ENCODE peak calls at places on chromosomes 3 and 15, in four cellular contexts. H, D, X and I are unnamed samples.

GRCh38 chr3:79724206-79724605 is 43.6 kb downstream of the ROBO1 start:
- DNase-seq in H (no peak), D (no peak), X (no peak), I (no peak)

GRCh38 chr15:48645558-48646330 is at the start of gene FBN1:
- DNase-seq in H (no peak), D (peak), X (peak), I (no peak)

GRCh38 chr3:112074006-112074405 is 12.2 kb upstream of the C3orf52 start:
- DNase-seq in H (no peak), D (no peak), X (no peak), I (no peak)

GRCh38 chr3:47475570-47476329 is at the start of gene SCAP:
- DNase-seq in H (peak), D (peak), X (peak), I (no peak)

GRCh38 chr3:168684519-168684918 is 588.8 kb upstream of the GOLIM4 start:
- DNase-seq in H (no peak), D (no peak), X (no peak), I (no peak)

GRCh38 chr3:135229018-135229495 is 434.0 kb downstream of the EPHB1 start:
- DNase-seq in H (no peak), D (no peak), X (peak), I (peak)

GRCh38 chr3:86416334-86416733 is 574.6 kb downstream of the VGLL3 start:
- DNase-seq in H (no peak), D (no peak), X (no peak), I (no peak)

GRCh38 chr3:124628865-124629264 is 101.4 kb upstream of the UMPS start:
- DNase-seq in H (no peak), D (no peak), X (no peak), I (no peak)

GRCh38 chr3:39290255-39290654 is 10.4 kb upstream of the CX3CR1 start:
- DNase-seq in H (no peak), D (no peak), X (no peak), I (no peak)

GRCh38 chr3:18402140-18402834 is 22.9 kb downstream of the SATB1 start:
- DNase-seq in H (no peak), D (no peak), X (no peak), I (no peak)

GRCh38 chr3:12470111-12470510 is 14.2 kb upstream of the TSEN2 start:
- DNase-seq in H (no peak), D (no peak), X (no peak), I (no peak)

GRCh38 chr3:39284457-39284881 is 4.6 kb upstream of the CX3CR1 start:
- DNase-seq in H (no peak), D (no peak), X (no peak), I (no peak)

GRCh38 chr3:156037356-156037755 is 83.0 kb upstream of the KCNAB1 start:
- DNase-seq in H (no peak), D (no peak), X (no peak), I (no peak)

GRCh38 chr15:59536553-59536952 is 75.0 kb upstream of the GCNT3 start:
- DNase-seq in H (no peak), D (no peak), X (no peak), I (no peak)

GRCh38 chr3:52092291-52092660 is 35.9 kb upstream of the DUSP7 start:
- DNase-seq in H (no peak), D (no peak), X (no peak), I (no peak)

GRCh38 chr3:112632596-112632995 is 8.3 kb downstream of the CCDC80 start:
- DNase-seq in H (no peak), D (no peak), X (no peak), I (no peak)

GRCh38 chr3:111989061-111989678 is 9.6 kb upstream of the TAGLN3 start:
- DNase-seq in H (no peak), D (no peak), X (no peak), I (peak)

GRCh38 chr3:193996641-193997089 is 139.3 kb upstream of the HES1 start:
- DNase-seq in H (no peak), D (no peak), X (no peak), I (no peak)

GRCh38 chr3:193701896-193702644 is 109.1 kb downstream of the OPA1 start:
- DNase-seq in H (no peak), D (no peak), X (no peak), I (no peak)

GRCh38 chr15:66629817-66630576 is 64.2 kb upstream of the LCTL start:
- DNase-seq in H (no peak), D (no peak), X (no peak), I (no peak)

GRCh38 chr3:161415506-161416231 is 44.4 kb upstream of the SPTSSB start:
- DNase-seq in H (no peak), D (no peak), X (no peak), I (no peak)